ENCODE peak calls at places on chromosomes 11 and 22, in five cellular contexts. One of them, this sample, is unnamed.

GRCh38 chr11:71548716-71549151 is 514 bp downstream of the KRTAP5-9 start:
- DNase-seq in non-pigmented ciliary epithelial cell: no peak
- DNase-seq in stimulated activated naive CD8-positive, alpha-beta T cell treated with anti-CD3 and anti-CD28 coated beads, Interleukin-15, Interleukin-2, amounts not matched to agents 100 U/mL and 50 U/mL, for 24 hours: no peak
- DNase-seq in NCI-H82: no peak
- DNase-seq in Calu3: no peak
- DNase-seq in this sample: peak; percentile 70

GRCh38 chr11:40280161-40281054 is 1179.0 kb downstream of the LRRC4C start:
- DNase-seq in non-pigmented ciliary epithelial cell: no peak
- DNase-seq in Calu3: no peak
- DNase-seq in NCI-H82: no peak
- DNase-seq in stimulated activated naive CD8-positive, alpha-beta T cell treated with anti-CD3 and anti-CD28 coated beads, Interleukin-15, Interleukin-2, amounts not matched to agents 100 U/mL and 50 U/mL, for 24 hours: no peak
- DNase-seq in this sample: no peak

GRCh38 chr11:14357843-14358728 is 897 bp downstream of the RRAS2 start:
- DNase-seq in NCI-H82: peak; percentile 54
- DNase-seq in stimulated activated naive CD8-positive, alpha-beta T cell treated with anti-CD3 and anti-CD28 coated beads, Interleukin-15, Interleukin-2, amounts not matched to agents 100 U/mL and 50 U/mL, for 24 hours: peak; percentile 47
- DNase-seq in Calu3: peak; percentile 70
- DNase-seq in non-pigmented ciliary epithelial cell: no peak
- DNase-seq in this sample: no peak

GRCh38 chr11:106152824-106153223 is 75.4 kb downstream of the AASDHPPT start:
- DNase-seq in stimulated activated naive CD8-positive, alpha-beta T cell treated with anti-CD3 and anti-CD28 coated beads, Interleukin-15, Interleukin-2, amounts not matched to agents 100 U/mL and 50 U/mL, for 24 hours: no peak
- DNase-seq in Calu3: no peak
- DNase-seq in NCI-H82: no peak
- DNase-seq in non-pigmented ciliary epithelial cell: no peak
- DNase-seq in this sample: no peak

GRCh38 chr22:17100621-17101020 is 15.8 kb downstream of the IL17RA start:
- DNase-seq in stimulated activated naive CD8-positive, alpha-beta T cell treated with anti-CD3 and anti-CD28 coated beads, Interleukin-15, Interleukin-2, amounts not matched to agents 100 U/mL and 50 U/mL, for 24 hours: no peak
- DNase-seq in non-pigmented ciliary epithelial cell: no peak
- DNase-seq in Calu3: no peak
- DNase-seq in NCI-H82: no peak
- DNase-seq in this sample: peak; percentile 42

GRCh38 chr22:47102648-47103047 is 340.2 kb downstream of the TBC1D22A start:
- DNase-seq in stimulated activated naive CD8-positive, alpha-beta T cell treated with anti-CD3 and anti-CD28 coated beads, Interleukin-15, Interleukin-2, amounts not matched to agents 100 U/mL and 50 U/mL, for 24 hours: no peak
- DNase-seq in Calu3: no peak
- DNase-seq in non-pigmented ciliary epithelial cell: no peak
- DNase-seq in NCI-H82: no peak
- DNase-seq in this sample: no peak

GRCh38 chr11:29282088-29282487 is 734.7 kb downstream of the KCNA4 start:
- DNase-seq in stimulated activated naive CD8-positive, alpha-beta T cell treated with anti-CD3 and anti-CD28 coated beads, Interleukin-15, Interleukin-2, amounts not matched to agents 100 U/mL and 50 U/mL, for 24 hours: no peak
- DNase-seq in Calu3: peak; percentile 13
- DNase-seq in non-pigmented ciliary epithelial cell: peak; percentile 93
- DNase-seq in NCI-H82: no peak
- DNase-seq in this sample: peak; percentile 10

GRCh38 chr11:120564573-120565301 is 53.2 kb downstream of the GRIK4 start:
- DNase-seq in NCI-H82: peak; percentile 53
- DNase-seq in stimulated activated naive CD8-positive, alpha-beta T cell treated with anti-CD3 and anti-CD28 coated beads, Interleukin-15, Interleukin-2, amounts not matched to agents 100 U/mL and 50 U/mL, for 24 hours: peak; percentile 73
- DNase-seq in non-pigmented ciliary epithelial cell: no peak
- DNase-seq in Calu3: peak; percentile 20
- DNase-seq in this sample: no peak

GRCh38 chr22:23281406-23282088 is 101.2 kb downstream of the BCR start:
- DNase-seq in NCI-H82: peak; percentile 84
- DNase-seq in non-pigmented ciliary epithelial cell: no peak
- DNase-seq in stimulated activated naive CD8-positive, alpha-beta T cell treated with anti-CD3 and anti-CD28 coated beads, Interleukin-15, Interleukin-2, amounts not matched to agents 100 U/mL and 50 U/mL, for 24 hours: peak; percentile 88
- DNase-seq in Calu3: peak; percentile 93
- DNase-seq in this sample: peak; percentile 55